ENCODE peak calls at places on chromosomes 12 and 14, in eight cellular contexts. H is prostate gland, F is HCT116, V is uterus, C is ovary, U is GM12892, M is thyroid gland, J is heart left ventricle. N is an unnamed sample.

GRCh38 chr14:85241022-85241880 is 288.7 kb upstream of the FLRT2 start:
- DNase-seq in H (no peak), F (no peak), V (no peak), C (peak), U (no peak), M (peak), J (no peak), N (no peak)

GRCh38 chr12:109069307-109070231 is 17.2 kb downstream of the USP30 start:
- DNase-seq in H (no peak), F (no peak), V (no peak), C (no peak), U (no peak), M (no peak), J (no peak), N (no peak)

GRCh38 chr14:105855246-105855892 is 329.0 kb downstream of the TMEM121 start:
- DNase-seq in H (no peak), F (no peak), V (peak), C (no peak), U (no peak), M (no peak), J (no peak), N (no peak)

GRCh38 chr12:15608931-15609330 is 180.3 kb downstream of the EPS8 start:
- DNase-seq in H (no peak), F (no peak), V (no peak), C (no peak), U (no peak), M (no peak), J (no peak), N (no peak)

GRCh38 chr12:79119796-79120195 is 255.2 kb downstream of the SYT1 start:
- DNase-seq in H (no peak), F (no peak), V (no peak), C (no peak), U (no peak), M (no peak), J (no peak), N (no peak)

GRCh38 chr12:115351513-115352077 is 667.6 kb upstream of the TBX3 start:
- DNase-seq in H (no peak), F (no peak), V (no peak), C (no peak), U (no peak), M (no peak), J (no peak), N (no peak)

GRCh38 chr12:98808243-98808895 is 163.3 kb downstream of the APAF1 start:
- DNase-seq in H (no peak), F (no peak), V (no peak), C (no peak), U (no peak), M (no peak), J (no peak), N (no peak)

GRCh38 chr12:124837958-124838803 is 25.5 kb downstream of the SCARB1 start:
- DNase-seq in H (peak), F (peak), V (peak), C (peak), U (no peak), M (no peak), J (peak), N (peak)

GRCh38 chr14:44847910-44848309 is 113.8 kb downstream of the KLHL28 start:
- DNase-seq in H (no peak), F (no peak), V (no peak), C (no peak), U (no peak), M (no peak), J (no peak), N (no peak)

GRCh38 chr12:40745386-40745785 is 53.1 kb downstream of the CNTN1 start:
- DNase-seq in H (no peak), F (peak), V (no peak), C (no peak), U (no peak), M (no peak), J (no peak), N (no peak)

DNA sequence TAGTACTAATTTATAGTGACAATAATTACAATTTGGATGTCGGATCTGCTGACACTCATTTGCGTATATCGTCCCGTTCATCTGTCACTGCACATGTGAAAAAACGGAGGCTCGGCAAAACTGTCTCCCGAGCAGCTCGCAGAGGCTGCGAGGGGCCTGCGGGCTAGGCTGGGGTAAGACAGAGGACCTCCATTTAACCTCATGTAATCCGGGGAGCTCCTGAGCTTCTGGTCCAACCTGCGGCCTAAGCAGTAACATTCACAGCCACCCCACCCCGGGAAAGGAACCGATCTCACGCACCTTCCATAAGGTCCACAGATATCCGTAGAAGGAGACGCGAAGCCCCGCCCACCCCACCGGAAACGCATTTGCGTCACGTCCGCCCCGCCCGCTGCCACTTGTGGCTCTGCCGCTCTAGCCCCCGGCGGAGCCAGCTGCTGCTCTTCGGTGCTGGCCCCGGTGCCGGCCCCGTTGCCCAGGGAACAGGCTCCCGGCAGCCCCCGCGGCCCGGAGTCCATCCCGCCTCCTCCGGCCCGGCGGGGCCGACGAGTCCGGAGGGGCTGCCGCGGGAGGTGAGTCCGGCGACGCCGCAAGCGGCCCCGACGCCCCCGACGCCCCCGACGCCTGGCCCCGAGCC is at the start of the genes CINP and TECPR2:
- DNase-seq in H (peak), F (peak), V (peak), C (peak), U (peak), M (peak), J (peak), N (peak)
- TF ChIP-seq POLR2A in H (peak), F (peak), V (peak), C (peak), U (peak), M (peak), J (peak), N (peak)

DNA sequence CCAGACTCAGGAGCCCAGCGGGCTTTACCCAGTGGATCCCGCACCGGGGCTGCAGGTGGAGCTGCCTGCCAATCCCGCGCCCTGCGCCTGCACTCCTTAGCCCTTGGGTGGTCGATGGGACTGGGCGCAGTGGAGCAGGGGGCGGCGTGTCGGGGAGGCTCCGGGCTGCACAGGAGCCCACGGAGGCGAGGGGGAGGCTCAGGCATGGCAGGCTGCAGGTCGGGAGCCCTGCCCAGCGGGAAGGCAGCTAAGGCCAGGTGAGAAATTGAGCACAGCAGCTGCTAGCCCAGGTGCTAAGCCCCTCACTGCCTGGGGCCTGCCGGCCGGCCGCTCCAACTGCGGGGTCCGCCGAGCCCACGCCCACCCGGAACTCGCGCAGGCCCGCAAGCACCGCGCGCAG is 50.1 kb downstream of the RMST start:
- DNase-seq in H (no peak), F (no peak), V (no peak), C (no peak), U (no peak), M (no peak), J (no peak), N (no peak)
- TF ChIP-seq POLR2A in H (no peak), F (no peak), V (no peak), C (no peak), U (no peak), M (no peak), J (no peak), N (no peak)

GRCh38 chr12:22285871-22286270 is 48.6 kb downstream of the ST8SIA1 start:
- DNase-seq in H (no peak), F (no peak), V (no peak), C (no peak), U (no peak), M (no peak), J (no peak), N (no peak)
- TF ChIP-seq POLR2A in H (no peak), F (no peak), V (no peak), C (no peak), U (no peak), M (no peak), J (no peak), N (no peak)

DNA sequence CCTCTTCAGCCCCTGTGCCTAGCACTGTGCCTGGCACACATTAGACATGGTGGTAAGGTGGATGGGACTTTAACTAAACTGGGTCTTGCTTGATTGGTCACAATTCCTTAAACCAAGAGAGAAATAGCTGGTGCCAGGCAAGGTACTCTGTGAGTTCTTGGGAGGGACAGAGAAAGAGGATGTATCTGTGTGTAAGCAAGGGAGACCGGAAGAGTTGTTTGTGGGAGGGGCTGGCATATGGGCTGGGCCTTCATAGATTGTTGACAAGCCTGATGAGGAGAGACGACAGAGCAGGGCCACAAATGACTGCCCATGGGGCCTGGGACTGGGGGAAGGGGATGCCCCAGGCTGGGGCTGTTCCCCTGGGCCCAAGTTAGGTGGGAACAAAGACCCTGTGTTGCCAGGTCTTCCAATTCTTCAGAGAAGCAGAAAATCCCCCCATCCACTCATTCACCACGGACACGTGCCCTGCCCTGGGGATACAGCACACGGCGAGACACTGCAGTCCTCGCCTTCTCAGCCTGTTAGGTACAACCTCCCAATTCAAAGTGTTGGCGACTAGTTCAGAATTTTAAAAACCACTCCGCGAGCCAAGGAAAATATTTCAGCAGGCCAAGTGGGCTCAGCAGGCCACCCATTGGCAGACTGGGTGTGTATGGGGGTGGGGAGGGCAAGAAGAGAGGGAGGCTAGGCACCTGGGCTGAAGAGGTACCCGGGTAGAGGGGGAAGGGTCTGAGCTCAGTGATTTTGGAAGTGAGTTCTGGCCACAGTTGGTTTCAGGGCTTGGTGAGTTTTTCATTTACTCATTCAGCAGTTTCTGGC is 11.4 kb upstream of the CYP46A1 start:
- DNase-seq in H (no peak), F (no peak), V (no peak), C (no peak), U (peak), M (no peak), J (no peak), N (peak)
- TF ChIP-seq POLR2A in H (no peak), F (no peak), V (no peak), C (no peak), U (no peak), M (no peak), J (no peak), N (no peak)

DNA sequence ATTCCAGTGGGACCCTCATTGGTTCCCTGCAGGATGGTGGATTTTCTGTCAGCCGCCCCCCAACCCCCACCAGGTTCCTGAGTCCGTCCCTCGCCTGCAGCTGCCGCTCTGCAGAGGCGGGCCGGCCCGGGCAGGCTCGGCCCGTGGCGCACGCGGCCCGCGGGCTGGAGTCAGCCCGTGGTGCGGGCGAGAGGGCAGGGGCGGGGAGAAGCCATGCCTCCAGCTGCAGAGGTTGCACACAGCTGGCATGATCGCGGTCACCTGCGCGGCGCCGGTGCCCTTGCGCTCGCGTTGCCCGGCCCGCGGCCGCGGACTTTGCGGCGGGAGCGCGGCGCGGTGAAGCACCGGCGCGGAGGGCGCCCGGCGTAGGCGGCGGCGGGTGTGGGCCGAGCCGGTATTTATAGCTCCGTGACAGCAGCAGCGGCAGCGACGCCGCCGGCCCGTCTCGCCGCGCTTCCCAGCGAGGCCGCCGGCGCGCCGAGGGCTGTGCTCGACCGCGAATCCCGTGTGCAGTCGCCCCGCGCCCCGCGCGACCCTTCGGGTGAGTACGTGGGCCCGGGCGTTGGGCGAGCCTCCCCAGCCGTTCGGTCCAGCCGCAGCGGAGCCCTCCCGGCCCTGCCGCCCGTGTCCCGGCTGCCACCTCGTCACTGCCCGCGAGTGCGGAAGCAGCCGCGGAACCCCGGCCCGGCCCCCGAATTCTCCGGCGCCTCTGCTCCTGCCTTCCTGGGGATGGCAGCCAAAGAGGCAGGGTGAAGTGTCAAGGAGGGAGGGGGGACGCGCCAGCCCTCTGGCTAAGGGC is at the start of gene TMEM117:
- DNase-seq in H (peak), F (no peak), V (peak), C (peak), U (peak), M (peak), J (peak), N (peak)
- TF ChIP-seq POLR2A in H (peak), F (no peak), V (no peak), C (no peak), U (peak), M (peak), J (no peak), N (peak)

DNA sequence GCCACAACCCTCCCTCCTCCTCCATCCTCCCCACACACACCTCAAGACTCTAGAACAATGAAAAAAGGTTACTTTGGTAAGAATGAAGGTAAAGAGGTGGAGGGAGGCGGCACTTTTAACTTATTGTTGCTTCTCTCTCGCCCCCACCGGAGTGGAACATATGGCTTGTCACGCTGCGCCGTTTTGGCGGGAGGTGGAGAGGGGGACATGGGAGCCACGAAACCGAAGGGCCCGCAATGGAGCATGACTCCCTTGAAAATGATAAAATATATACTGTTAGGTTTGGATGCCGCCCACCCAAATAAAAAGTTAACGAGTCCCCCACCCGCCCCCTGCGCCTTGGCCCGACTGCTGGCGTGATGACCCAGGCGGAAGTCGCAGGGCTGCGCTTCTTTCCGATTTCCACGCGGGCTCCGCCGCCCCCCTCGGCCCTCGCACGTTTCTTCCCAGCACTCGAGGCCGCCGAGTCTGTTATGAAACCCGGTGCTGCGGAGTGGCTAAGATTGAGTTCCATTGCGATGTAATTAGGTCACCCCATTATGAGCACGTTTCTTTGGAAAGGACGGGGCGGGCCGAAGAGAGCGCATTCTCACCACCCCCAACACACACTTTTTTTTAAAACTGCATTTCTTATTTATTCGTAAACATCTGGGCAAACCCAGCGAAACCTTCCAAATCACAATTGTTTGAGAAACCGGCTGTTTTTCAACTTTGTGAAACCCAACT is 1.4 kb upstream of the ZFP36L1 start:
- DNase-seq in H (peak), F (no peak), V (peak), C (peak), U (no peak), M (peak), J (peak), N (no peak)
- TF ChIP-seq POLR2A in H (peak), F (no peak), V (peak), C (peak), U (peak), M (peak), J (no peak), N (no peak)

N was measured in H54.